ENCODE peak calls at places on chromosomes 3 and 15, in ten cellular contexts. M is mesenchymal stem cell, Z is AG04450, R is stomach, G is Peyer's patch, A is iPS DF 6.9, E is osteoblast, D is heart right ventricle, C is HCT116, H is aorta. J is an unnamed sample. For H3K9me3, the result is how much of the 10 kb centered on the place peaks cover.

GRCh38 chr3:132033471-132033870 is 1.3 kb downstream of the CPNE4 start:
- DNase-seq in A (no peak), Z (no peak), R (no peak), M (no peak), G (no peak), C (no peak), H (no peak), E (no peak), D (no peak), J (no peak)

GRCh38 chr3:32794487-32795308 is 23.1 kb upstream of the TRIM71 start:
- DNase-seq in A (no peak), R (no peak), C (no peak), D (no peak), E (peak), G (no peak), M (peak), H (no peak), Z (peak), J (no peak)

GRCh38 chr15:32029862-32030781 is at the start of gene CHRNA7:
- DNase-seq in C (peak), Z (no peak), D (peak), E (peak), R (peak), G (peak), A (peak), H (no peak), M (peak), J (peak)

GRCh38 chr3:172869797-172870518 is 119.4 kb downstream of the ECT2 start:
- DNase-seq in H (no peak), C (no peak), E (no peak), G (no peak), M (no peak), R (no peak), A (no peak), Z (no peak), D (no peak), J (no peak)

GRCh38 chr15:29101491-29101890 is 168.1 kb downstream of the NSMCE3 start:
- DNase-seq in R (no peak), H (peak), C (no peak), M (no peak), G (no peak), A (no peak), D (no peak), E (peak), Z (no peak), J (no peak)

GRCh38 chr3:101158374-101158773 is 162.0 kb downstream of the IMPG2 start:
- DNase-seq in M (no peak), Z (no peak), R (no peak), A (no peak), H (no peak), G (no peak), C (no peak), D (no peak), E (no peak), J (no peak)

GRCh38 chr3:151395806-151396205 is 11.3 kb upstream of the P2RY12 start:
- DNase-seq in C (no peak), R (no peak), A (no peak), G (no peak), E (peak), M (peak), D (no peak), Z (no peak), H (no peak), J (no peak)

GRCh38 chr3:46913644-46914043 is 36.1 kb downstream of the PTH1R start:
- DNase-seq in D (no peak), M (no peak), A (no peak), R (no peak), G (peak), H (peak), E (peak), C (no peak), Z (no peak), J (peak)

GRCh38 chr15:91857772-91858171 is 4.3 kb downstream of the SLCO3A1 start:
- DNase-seq in E (peak), A (no peak), R (no peak), C (no peak), Z (no peak), H (no peak), G (no peak), M (no peak), D (no peak), J (peak)

GRCh38 chr3:181974198-181974597 is 262.5 kb downstream of the SOX2 start:
- DNase-seq in M (no peak), G (no peak), R (no peak), A (no peak), Z (no peak), D (no peak), H (no peak), C (no peak), E (no peak), J (no peak)

GRCh38 chr15:80895091-80895490 is 94.5 kb downstream of the MESD start:
- DNase-seq in D (no peak), E (no peak), R (no peak), Z (no peak), G (no peak), M (no peak), A (no peak), C (no peak), H (no peak), J (no peak)

GRCh38 chr3:172135766-172136729 is 96.7 kb downstream of the FNDC3B start:
- DNase-seq in H (no peak), G (no peak), A (no peak), D (no peak), E (no peak), Z (peak), R (no peak), M (peak), C (no peak), J (no peak)

GRCh38 chr3:101010316-101010715 is 17.1 kb upstream of the ABI3BP start:
- DNase-seq in E (peak), A (no peak), C (no peak), M (no peak), Z (no peak), G (no peak), D (no peak), R (no peak), H (no peak), J (no peak)

GRCh38 chr15:80068578-80068977 is 9.1 kb downstream of the ZFAND6 start:
- DNase-seq in A (no peak), C (no peak), M (no peak), G (no peak), E (no peak), D (no peak), H (no peak), R (no peak), Z (no peak), J (no peak)

GRCh38 chr3:72613871-72614270 is 234.4 kb downstream of the SHQ1 start:
- DNase-seq in H (no peak), E (no peak), C (no peak), Z (no peak), M (no peak), D (no peak), A (no peak), G (no peak), R (no peak), J (no peak)

GRCh38 chr3:154181127-154181691 is 60.0 kb downstream of the ARHGEF26 start:
- DNase-seq in D (no peak), E (no peak), A (no peak), R (no peak), Z (no peak), C (no peak), G (no peak), M (no peak), H (no peak), J (no peak)

GRCh38 chr3:33439421-33440327 is 531 bp downstream of the UBP1 start:
- DNase-seq in Z (no peak), E (peak), A (no peak), C (no peak), H (peak), D (peak), G (peak), M (peak), R (peak), J (peak)

GRCh38 chr15:28114721-28115622 is 15.9 kb upstream of the OCA2 start:
- DNase-seq in R (no peak), Z (no peak), D (no peak), C (no peak), G (no peak), E (peak), H (no peak), A (no peak), M (no peak), J (no peak)

GRCh38 chr15:60827492-60827891 is 348.6 kb upstream of the ICE2 start:
- DNase-seq in H (no peak), A (no peak), R (no peak), C (no peak), E (no peak), Z (no peak), G (no peak), D (no peak), M (no peak), J (no peak)

GRCh38 chr15:83108266-83109219 is 1.1 kb downstream of the TM6SF1 start:
- DNase-seq in G (no peak), Z (peak), E (no peak), H (peak), R (peak), A (no peak), C (no peak), M (peak), D (peak), J (no peak)

GRCh38 chr15:29986946-29987345 is 95.8 kb upstream of the GOLGA8J start:
- DNase-seq in E (no peak), G (no peak), C (no peak), D (no peak), R (no peak), M (no peak), Z (no peak), A (no peak), H (no peak), J (no peak)

GRCh38 chr3:137150825-137151224 is 193.0 kb downstream of the IL20RB start:
- DNase-seq in G (no peak), Z (no peak), H (no peak), D (no peak), C (no peak), R (no peak), A (no peak), E (no peak), M (no peak), J (no peak)

GRCh38 chr3:179449621-179450020 is 1.6 kb downstream of the GNB4 start:
- DNase-seq in M (no peak), Z (no peak), C (no peak), R (no peak), E (peak), A (no peak), D (no peak), H (no peak), G (no peak), J (no peak)

GRCh38 chr3:104102386-104102785 is 1264.3 kb upstream of the ALCAM start:
- DNase-seq in D (no peak), Z (peak), G (no peak), E (peak), R (no peak), H (no peak), M (peak), C (peak), A (peak), J (peak)

GRCh38 chr15:38876211-38876610 is 311.6 kb upstream of the RASGRP1 start:
- DNase-seq in H (no peak), Z (no peak), M (no peak), D (no peak), E (no peak), A (no peak), G (no peak), C (no peak), R (no peak), J (no peak)

GRCh38 chr3:129613205-129613740 is 6.8 kb upstream of the PLXND1 start:
- DNase-seq in E (peak), M (no peak), G (no peak), D (peak), C (no peak), H (no peak), A (no peak), Z (no peak), R (no peak), J (no peak)

GRCh38 chr3:15427981-15428380 is 583 bp downstream of the EAF1 start:
- DNase-seq in Z (no peak), H (no peak), E (no peak), A (no peak), M (peak), C (no peak), D (no peak), R (no peak), G (peak), J (peak)

GRCh38 chr3:15427182-15427880 is at the start of the genes EAF1 and METTL6:
- DNase-seq in E (peak), A (peak), M (peak), Z (peak), D (peak), R (peak), C (peak), H (peak), G (peak), J (peak)

GRCh38 chr3:15429080-15429479 is 1.7 kb downstream of the EAF1 start:
- DNase-seq in H (no peak), C (no peak), R (no peak), M (no peak), Z (no peak), D (no peak), E (no peak), G (no peak), A (no peak), J (no peak)

GRCh38 chr3:15426579-15427118 is 695 bp downstream of the METTL6 start:
- DNase-seq in G (no peak), Z (no peak), M (no peak), C (no peak), R (no peak), D (no peak), H (no peak), A (no peak), E (peak), J (no peak)

DNA sequence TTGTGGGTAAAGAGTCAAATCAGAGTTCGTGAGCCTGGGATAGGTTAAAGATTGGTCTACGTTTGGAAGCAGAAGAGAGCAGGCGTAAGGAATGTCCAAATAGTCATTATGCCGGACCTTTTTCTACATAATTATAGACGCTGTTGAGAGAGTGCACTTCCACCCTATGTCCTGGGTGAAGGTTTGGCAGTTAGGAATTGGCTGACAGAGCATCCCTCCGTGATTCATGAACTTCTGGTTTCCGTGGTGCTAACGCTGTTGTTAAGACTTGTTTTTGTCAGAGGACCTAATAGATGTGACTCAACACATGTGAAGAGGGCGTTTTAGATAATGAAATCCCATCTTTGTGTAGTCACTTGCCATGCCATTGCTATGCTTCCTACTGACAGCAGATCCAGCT is 1.1 kb downstream of the EAF1 start:
- DNase-seq in A (no peak), H (no peak), D (no peak), E (peak), M (peak), Z (no peak), G (no peak), R (no peak), C (no peak), J (peak)
- H3K27ac ChIP-seq in A (no peak), H (no peak), D (no peak), E (peak), M (no peak), Z (no peak), G (no peak), R (no peak), C (no peak), J (peak)

DNA sequence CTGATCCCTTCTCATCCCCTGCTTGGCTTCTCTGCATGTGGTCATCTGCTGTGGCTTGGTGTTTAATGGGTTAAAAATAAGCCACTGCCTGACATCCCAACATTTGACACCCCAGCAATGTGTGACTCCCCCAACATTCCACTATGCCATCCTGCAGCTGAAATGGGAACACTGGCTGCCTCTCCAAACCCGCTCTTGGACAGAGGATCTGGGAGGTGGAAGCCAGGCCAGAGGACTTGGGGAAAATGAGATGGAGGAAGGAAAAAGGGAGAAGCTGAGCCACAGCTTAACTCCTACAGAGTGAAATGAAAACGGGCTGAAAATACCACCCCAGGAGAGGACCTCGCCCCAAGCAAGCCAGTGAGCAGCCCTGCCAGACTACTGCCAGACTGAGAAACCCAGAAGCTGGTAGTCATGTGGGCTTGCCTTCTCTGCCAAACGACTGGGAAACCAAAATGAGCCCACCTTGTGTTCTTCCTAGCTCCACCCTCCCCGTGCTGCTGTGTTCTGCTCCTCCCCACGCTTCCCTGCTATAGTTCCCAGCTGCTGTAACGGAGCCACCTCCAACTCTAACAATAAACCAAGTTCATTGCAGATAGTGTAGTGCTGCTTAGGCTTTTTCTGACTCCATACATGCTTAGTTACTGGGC is 13.7 kb downstream of the MAP1A start:
- DNase-seq in Z (no peak), C (no peak), E (peak), G (no peak), A (no peak), M (no peak), R (no peak), D (no peak), H (peak), J (no peak)
- H3K9me3 ChIP-seq in Z (under half), C (under half), E (under half), G (under half), A (under half), M (under half), R (under half), D (under half), H (under half), J (under half)

GRCh38 chr15:45387379-45388007 is 9.1 kb upstream of the GATM start:
- DNase-seq in R (no peak), G (no peak), M (peak), D (no peak), A (no peak), C (no peak), Z (no peak), H (no peak), E (no peak), J (peak)
- H3K27ac ChIP-seq in R (no peak), G (peak), M (no peak), D (no peak), A (no peak), C (no peak), Z (no peak), H (no peak), E (no peak), J (no peak)

DNA sequence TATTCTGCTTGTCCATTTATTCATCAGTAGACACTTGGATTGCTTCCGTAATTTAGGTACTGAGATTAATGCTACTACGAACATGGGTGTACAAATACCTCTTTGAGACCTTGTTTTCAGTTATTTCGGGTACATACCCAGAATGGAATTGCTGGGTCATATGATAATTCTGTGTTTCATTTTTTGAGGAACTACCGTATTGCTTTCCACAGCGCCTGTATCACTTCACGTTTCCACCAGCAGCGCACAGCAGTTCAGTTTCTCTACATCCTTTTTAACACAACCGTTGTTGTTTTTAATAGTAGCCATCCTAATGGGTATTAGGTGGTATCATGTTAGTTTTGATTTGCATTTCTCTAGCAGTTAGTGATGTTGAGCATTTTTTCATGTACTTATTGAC is 9.5 kb downstream of the PAK2 start:
- DNase-seq in G (no peak), C (no peak), A (no peak), R (no peak), M (no peak), H (no peak), Z (no peak), D (no peak), E (no peak), J (no peak)
- H3K9me3 ChIP-seq in G (under half), C (under half), A (under half), R (under half), M (under half), H (under half), Z (under half), D (under half), E (under half), J (under half)

J was measured in small intestine.